ENCODE peak calls at places on chromosomes 5 and 9, in six cellular contexts. One of them, this sample, is unnamed. For H3K36me3, the result is how much of the 10 kb centered on the place peaks cover.

GRCh38 chr5:98775962-98776687 is 2.7 kb downstream of the RGMB start:
- DNase-seq in PC-3: peak
- DNase-seq in endothelial cell of umbilical vein: peak
- DNase-seq in lower lobe of right lung: no peak
- DNase-seq in astrocyte: peak
- DNase-seq in BE2C: no peak
- DNase-seq in this sample: no peak

GRCh38 chr9:127606043-127606442 is 6.0 kb upstream of the STXBP1 start:
- DNase-seq in PC-3: no peak
- DNase-seq in endothelial cell of umbilical vein: no peak
- DNase-seq in lower lobe of right lung: no peak
- DNase-seq in astrocyte: no peak
- DNase-seq in BE2C: no peak
- DNase-seq in this sample: no peak

GRCh38 chr9:113941056-113941455 is 64.9 kb downstream of the ZNF618 start:
- DNase-seq in PC-3: no peak
- DNase-seq in endothelial cell of umbilical vein: no peak
- DNase-seq in lower lobe of right lung: no peak
- DNase-seq in astrocyte: no peak
- DNase-seq in BE2C: no peak
- DNase-seq in this sample: no peak

GRCh38 chr9:18190671-18191374 is 283.1 kb upstream of the ADAMTSL1 start:
- DNase-seq in PC-3: peak
- DNase-seq in endothelial cell of umbilical vein: no peak
- DNase-seq in lower lobe of right lung: no peak
- DNase-seq in astrocyte: no peak
- DNase-seq in BE2C: no peak
- DNase-seq in this sample: no peak

GRCh38 chr9:92696619-92697018 is 26.7 kb upstream of the IPPK start:
- DNase-seq in PC-3: no peak
- DNase-seq in endothelial cell of umbilical vein: no peak
- DNase-seq in lower lobe of right lung: no peak
- DNase-seq in astrocyte: no peak
- DNase-seq in BE2C: no peak
- DNase-seq in this sample: no peak

GRCh38 chr5:173753307-173754168 is 134.6 kb upstream of the CPEB4 start:
- DNase-seq in PC-3: no peak
- DNase-seq in endothelial cell of umbilical vein: no peak
- DNase-seq in lower lobe of right lung: peak
- DNase-seq in astrocyte: no peak
- DNase-seq in BE2C: peak
- DNase-seq in this sample: peak

GRCh38 chr9:89813482-89813881 is 208.7 kb downstream of the GADD45G start:
- DNase-seq in PC-3: no peak
- DNase-seq in endothelial cell of umbilical vein: no peak
- DNase-seq in lower lobe of right lung: no peak
- DNase-seq in astrocyte: no peak
- DNase-seq in BE2C: no peak
- DNase-seq in this sample: no peak

GRCh38 chr5:144142826-144143167 is 27.7 kb downstream of the YIPF5 start:
- DNase-seq in PC-3: no peak
- DNase-seq in endothelial cell of umbilical vein: no peak
- DNase-seq in lower lobe of right lung: no peak
- DNase-seq in astrocyte: no peak
- DNase-seq in BE2C: no peak
- DNase-seq in this sample: no peak

GRCh38 chr9:88478236-88478635 is 56.7 kb upstream of the NXNL2 start:
- DNase-seq in PC-3: no peak
- DNase-seq in endothelial cell of umbilical vein: no peak
- DNase-seq in lower lobe of right lung: no peak
- DNase-seq in astrocyte: peak
- DNase-seq in BE2C: no peak
- DNase-seq in this sample: no peak

GRCh38 chr5:141490771-141491170 is 1.9 kb downstream of the PCDHGC5 start:
- DNase-seq in PC-3: no peak
- DNase-seq in endothelial cell of umbilical vein: no peak
- DNase-seq in lower lobe of right lung: no peak
- DNase-seq in astrocyte: no peak
- DNase-seq in BE2C: no peak
- DNase-seq in this sample: no peak

GRCh38 chr5:141489841-141490240 is 960 bp downstream of the PCDHGC5 start:
- DNase-seq in PC-3: no peak
- DNase-seq in endothelial cell of umbilical vein: no peak
- DNase-seq in lower lobe of right lung: no peak
- DNase-seq in astrocyte: no peak
- DNase-seq in BE2C: no peak
- DNase-seq in this sample: no peak

GRCh38 chr5:141490271-141490670 is 1.4 kb downstream of the PCDHGC5 start:
- DNase-seq in PC-3: no peak
- DNase-seq in endothelial cell of umbilical vein: no peak
- DNase-seq in lower lobe of right lung: no peak
- DNase-seq in astrocyte: no peak
- DNase-seq in BE2C: no peak
- DNase-seq in this sample: no peak

GRCh38 chr5:141487131-141487530 is 1.8 kb upstream of the PCDHGC5 start:
- DNase-seq in PC-3: no peak
- DNase-seq in endothelial cell of umbilical vein: no peak
- DNase-seq in lower lobe of right lung: no peak
- DNase-seq in astrocyte: no peak
- DNase-seq in BE2C: no peak
- DNase-seq in this sample: no peak

GRCh38 chr5:141488591-141489478 is at the start of gene PCDHGC5:
- DNase-seq in PC-3: peak
- DNase-seq in endothelial cell of umbilical vein: no peak
- DNase-seq in lower lobe of right lung: no peak
- DNase-seq in astrocyte: peak
- DNase-seq in BE2C: no peak
- DNase-seq in this sample: peak
- H3K4me3 ChIP-seq in PC-3: peak
- H3K4me3 ChIP-seq in endothelial cell of umbilical vein: no peak
- H3K4me3 ChIP-seq in lower lobe of right lung: no peak
- H3K4me3 ChIP-seq in astrocyte: peak
- H3K4me3 ChIP-seq in BE2C: no peak
- H3K4me3 ChIP-seq in this sample: no peak

GRCh38 chr9:281753-282645 is 67.3 kb downstream of the DOCK8 start:
- DNase-seq in PC-3: no peak
- DNase-seq in endothelial cell of umbilical vein: no peak
- DNase-seq in lower lobe of right lung: no peak
- DNase-seq in astrocyte: no peak
- DNase-seq in BE2C: no peak
- DNase-seq in this sample: no peak
- H3K36me3 ChIP-seq in PC-3: under half
- H3K36me3 ChIP-seq in endothelial cell of umbilical vein: under half
- H3K36me3 ChIP-seq in lower lobe of right lung: under half
- H3K36me3 ChIP-seq in astrocyte: under half
- H3K36me3 ChIP-seq in BE2C: under half
- H3K36me3 ChIP-seq in this sample: under half

DNA sequence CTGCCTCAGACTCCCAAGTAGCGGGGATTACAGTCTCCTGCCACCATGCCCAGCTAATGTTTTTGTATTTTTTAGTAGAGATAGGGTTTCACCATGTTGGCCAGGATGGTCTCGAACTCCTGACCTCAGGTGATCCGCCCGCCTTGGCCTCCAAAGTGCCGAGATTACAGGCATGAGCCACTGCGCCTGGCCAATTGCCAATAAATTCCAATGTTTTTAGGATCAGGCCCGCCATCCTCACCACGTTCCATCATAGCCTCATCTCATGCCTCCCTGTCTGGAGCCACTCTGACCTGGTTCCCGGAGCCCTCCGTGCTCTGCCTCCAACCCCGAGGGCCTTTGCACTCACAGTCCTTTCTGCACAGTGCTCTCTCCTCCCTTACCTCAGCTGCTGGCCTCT is 71.5 kb upstream of the RAPGEF1 start:
- DNase-seq in PC-3: no peak
- DNase-seq in endothelial cell of umbilical vein: no peak
- DNase-seq in lower lobe of right lung: no peak
- DNase-seq in astrocyte: no peak
- DNase-seq in BE2C: no peak
- DNase-seq in this sample: no peak
- H3K4me3 ChIP-seq in PC-3: no peak
- H3K4me3 ChIP-seq in endothelial cell of umbilical vein: no peak
- H3K4me3 ChIP-seq in lower lobe of right lung: no peak
- H3K4me3 ChIP-seq in astrocyte: no peak
- H3K4me3 ChIP-seq in BE2C: no peak
- H3K4me3 ChIP-seq in this sample: no peak

GRCh38 chr5:151121095-151121494 is 36.5 kb downstream of the ANXA6 start:
- DNase-seq in PC-3: no peak
- DNase-seq in endothelial cell of umbilical vein: no peak
- DNase-seq in lower lobe of right lung: no peak
- DNase-seq in astrocyte: no peak
- DNase-seq in BE2C: no peak
- DNase-seq in this sample: no peak
- H3K36me3 ChIP-seq in PC-3: under half
- H3K36me3 ChIP-seq in endothelial cell of umbilical vein: under half
- H3K36me3 ChIP-seq in lower lobe of right lung: half or more
- H3K36me3 ChIP-seq in astrocyte: half or more
- H3K36me3 ChIP-seq in BE2C: under half
- H3K36me3 ChIP-seq in this sample: under half

GRCh38 chr5:42950466-42951168 is 89.5 kb downstream of the ANXA2R start:
- DNase-seq in PC-3: peak
- DNase-seq in endothelial cell of umbilical vein: peak
- DNase-seq in lower lobe of right lung: peak
- DNase-seq in astrocyte: peak
- DNase-seq in BE2C: no peak
- DNase-seq in this sample: peak
- H3K4me3 ChIP-seq in PC-3: peak
- H3K4me3 ChIP-seq in endothelial cell of umbilical vein: peak
- H3K4me3 ChIP-seq in lower lobe of right lung: peak
- H3K4me3 ChIP-seq in astrocyte: peak
- H3K4me3 ChIP-seq in BE2C: no peak
- H3K4me3 ChIP-seq in this sample: no peak

GRCh38 chr9:14530301-14530700 is 162.9 kb downstream of the ZDHHC21 start:
- DNase-seq in PC-3: no peak
- DNase-seq in endothelial cell of umbilical vein: no peak
- DNase-seq in lower lobe of right lung: no peak
- DNase-seq in astrocyte: no peak
- DNase-seq in BE2C: no peak
- DNase-seq in this sample: no peak
- H3K36me3 ChIP-seq in PC-3: under half
- H3K36me3 ChIP-seq in endothelial cell of umbilical vein: under half
- H3K36me3 ChIP-seq in lower lobe of right lung: under half
- H3K36me3 ChIP-seq in astrocyte: under half
- H3K36me3 ChIP-seq in BE2C: under half
- H3K36me3 ChIP-seq in this sample: under half